ENCODE peak calls at places on chromosomes 2 and 18, in four cellular contexts. B is substantia nigra; Z is CD8-positive, alpha-beta memory T cell; U is brain microvascular endothelial cell. H is an unnamed sample.

GRCh38 chr2:138298120-138298814 is 203.3 kb upstream of the SPOPL start:
- DNase-seq in Z (no peak), B (no peak), U (no peak), H (no peak)

GRCh38 chr18:72456802-72457201 is 87.3 kb downstream of the CBLN2 start:
- DNase-seq in B (no peak), U (no peak), Z (no peak), H (no peak)

GRCh38 chr18:21820035-21820810 is 79.6 kb downstream of the MIB1 start:
- DNase-seq in B (no peak), U (no peak), Z (no peak), H (no peak)

GRCh38 chr2:238427435-238428162 is 872 bp downstream of the ASB1 start:
- DNase-seq in U (no peak), B (no peak), Z (no peak), H (no peak)

GRCh38 chr2:120230515-120231471 is 7.6 kb upstream of the TMEM185B start:
- DNase-seq in Z (no peak), B (no peak), U (no peak), H (peak; percentile 73)

GRCh38 chr2:181790716-181791649 is 100.5 kb upstream of the ITPRID2 start:
- DNase-seq in U (peak; percentile 94), Z (peak; percentile 1), B (no peak), H (no peak)

GRCh38 chr2:16124881-16125613 is 184.7 kb downstream of the MYCN start:
- DNase-seq in Z (no peak), B (no peak), U (no peak), H (no peak)

GRCh38 chr18:59376351-59376935 is 17.4 kb upstream of the LMAN1 start:
- DNase-seq in U (no peak), Z (no peak), B (no peak), H (no peak)

GRCh38 chr18:11021477-11021876 is 127.9 kb downstream of the PIEZO2 start:
- DNase-seq in U (no peak), Z (no peak), B (no peak), H (no peak)

GRCh38 chr2:121667618-121668017 is 18.4 kb upstream of the CLASP1 start:
- DNase-seq in U (no peak), B (no peak), Z (no peak), H (no peak)

GRCh38 chr2:172512810-172513523 is 42.9 kb upstream of the PDK1 start:
- DNase-seq in U (no peak), Z (no peak), B (no peak), H (no peak)

GRCh38 chr2:28341208-28341891 is 51.3 kb upstream of the FOSL2 start:
- DNase-seq in B (no peak), Z (no peak), U (no peak), H (no peak)
- H3K27ac ChIP-seq in B (no peak overlapping the region), Z (no peak overlapping the region), U (no peak overlapping the region), H (peak overlapping the region; percentile 1)

DNA sequence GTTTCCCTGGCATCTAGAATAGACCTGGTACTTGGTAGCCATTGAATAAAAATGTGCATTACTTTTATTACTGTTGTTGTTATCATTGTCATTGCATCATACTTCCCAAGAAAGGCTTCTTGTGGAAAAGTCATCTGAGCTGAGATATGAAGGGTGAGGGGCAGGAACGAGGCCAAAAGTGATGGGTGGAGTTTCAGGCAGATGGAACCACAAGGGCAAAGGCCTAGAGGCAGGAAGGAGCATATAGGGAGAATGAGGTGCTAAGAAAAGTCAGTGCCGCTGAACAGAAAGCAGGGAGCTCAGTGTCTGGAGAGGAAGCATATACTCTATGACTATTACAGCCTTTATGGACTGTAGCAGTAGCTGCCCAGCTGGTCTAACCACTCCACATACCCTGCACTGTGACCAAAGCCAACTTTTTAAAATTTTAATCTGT is 219.3 kb downstream of the SPP2 start:
- DNase-seq in Z (no peak), B (no peak), U (peak; percentile 32), H (no peak)
- H3K27ac ChIP-seq in Z (no peak overlapping the region), B (no peak overlapping the region), U (no peak overlapping the region), H (no peak overlapping the region)

DNA sequence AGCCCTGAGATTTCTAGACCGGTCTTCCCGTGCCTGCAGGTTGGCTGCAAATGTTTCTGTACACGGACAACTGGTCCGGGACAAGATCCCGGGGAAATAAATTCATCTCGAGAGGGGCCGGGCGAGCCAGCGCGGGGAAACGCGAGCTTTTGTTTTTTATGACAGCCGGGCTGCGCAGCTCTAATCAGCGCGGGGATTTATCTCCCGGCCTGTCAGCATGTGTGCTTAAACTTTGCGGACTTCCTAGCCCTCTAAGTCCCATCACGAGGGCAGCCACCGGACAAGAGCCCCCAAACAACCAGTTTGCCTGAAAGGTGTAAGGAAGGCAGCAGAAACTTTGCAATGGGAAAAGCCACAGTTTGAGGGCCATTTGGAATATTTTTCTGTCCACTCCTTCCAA is 5.8 kb downstream of the MEIS1 start:
- DNase-seq in U (no peak), Z (no peak), B (no peak), H (peak; percentile 43)
- H3K27ac ChIP-seq in U (no peak overlapping the region), Z (no peak overlapping the region), B (peak overlapping the region; percentile 80), H (peak overlapping the region; percentile 62)

GRCh38 chr2:219122197-219122965 is 38.2 kb downstream of the NHEJ1 start:
- DNase-seq in U (no peak), B (no peak), Z (no peak), H (no peak)
- H3K27ac ChIP-seq in U (no peak overlapping the region), B (no peak overlapping the region), Z (no peak overlapping the region), H (peak overlapping the region; percentile 79)

GRCh38 chr2:58425368-58425767 is 184.2 kb upstream of the FANCL start:
- DNase-seq in U (no peak), Z (no peak), B (no peak), H (no peak)
- H3K27ac ChIP-seq in U (no peak overlapping the region), Z (no peak overlapping the region), B (peak overlapping the region; percentile 66), H (no peak overlapping the region)